ENCODE peak calls at places on chromosomes 5 and 9, in six cellular contexts. B is NAMALWA; S is sigmoid colon; U is stimulated activated CD4-positive, alpha-beta T cell treated with anti-CD3 and anti-CD28 coated beads, Interleukin-4, amount 100 ng/mL, for 48 hours; Z is kidney; K is T-helper 2 cell. T is an unnamed sample.

GRCh38 chr9:112044183-112044582 is 130.9 kb downstream of the SUSD1 start:
- DNase-seq in Z (no peak), U (no peak), S (no peak), B (no peak), K (no peak), T (no peak)

GRCh38 chr9:110538169-110538568 is 41.4 kb downstream of the SVEP1 start:
- DNase-seq in Z (no peak), U (no peak), K (no peak), B (no peak), S (no peak), T (no peak)

GRCh38 chr5:170633235-170634041 is 129.6 kb downstream of the KCNIP1 start:
- DNase-seq in Z (no peak), K (no peak), U (no peak), S (peak; percentile 86), B (no peak), T (peak; percentile 27)

GRCh38 chr5:100731768-100732167 is 171.3 kb downstream of the ST8SIA4 start:
- DNase-seq in U (no peak), K (no peak), S (no peak), B (peak; percentile 51), Z (no peak), T (no peak)

GRCh38 chr5:172910828-172911627 is 48.2 kb upstream of the RPL26L1 start:
- DNase-seq in K (no peak), Z (peak; percentile 89), S (peak; percentile 95), B (peak; percentile 29), U (no peak), T (peak; percentile 27)

GRCh38 chr9:85741112-85741874 is 461 bp downstream of the AGTPBP1 start:
- DNase-seq in Z (peak; percentile 89), K (peak; percentile 55), S (peak; percentile 74), U (peak; percentile 28), B (peak; percentile 70), T (peak; percentile 67)

GRCh38 chr9:89941875-89942274 is 337.1 kb downstream of the GADD45G start:
- DNase-seq in Z (no peak), S (no peak), U (no peak), K (no peak), B (no peak), T (no peak)

GRCh38 chr5:1050449-1051365 is 42.1 kb downstream of the NKD2 start:
- DNase-seq in B (peak; percentile 93), Z (peak; percentile 68), S (no peak), U (no peak), K (no peak), T (no peak)

GRCh38 chr5:72308853-72309191 is 11.2 kb downstream of the MRPS27 start:
- DNase-seq in U (no peak), B (no peak), S (no peak), K (no peak), Z (no peak), T (no peak)

GRCh38 chr5:32057157-32058096 is 116.7 kb downstream of the GOLPH3 start:
- DNase-seq in Z (no peak), U (no peak), S (no peak), K (no peak), B (peak; percentile 19), T (no peak)

GRCh38 chr9:97398999-97399758 is 12.7 kb upstream of the TDRD7 start:
- DNase-seq in K (peak; percentile 43), S (no peak), Z (peak; percentile 92), U (peak; percentile 66), B (peak; percentile 51), T (peak; percentile 54)

GRCh38 chr5:178367351-178368120 is 134.9 kb upstream of the PHYKPL start:
- DNase-seq in Z (peak; percentile 63), U (no peak), B (no peak), S (no peak), K (no peak), T (no peak)

GRCh38 chr9:75084081-75084672 is 3.8 kb downstream of the NMRK1 start:
- DNase-seq in Z (no peak), U (no peak), K (no peak), B (no peak), S (no peak), T (peak; percentile 24)

GRCh38 chr9:38094165-38094564 is 25.1 kb upstream of the SHB start:
- DNase-seq in B (no peak), S (peak; percentile 38), K (no peak), Z (no peak), U (no peak), T (no peak)